ENCODE peak calls at places on chromosomes 1 and 21, in seven cellular contexts. R is HCT116, F is SK-N-SH, Q is H1, H is HepG2, S is GM12878, M is K562. P is an unnamed sample.

GRCh38 chr1:12244078-12244477 is 14.2 kb downstream of the VPS13D start:
- DNase-seq in R (no peak), F (peak), Q (no peak), H (no peak), S (no peak), M (peak), P (no peak)

GRCh38 chr1:172662464-172663109 is 3.7 kb downstream of the FASLG start:
- DNase-seq in R (no peak), F (peak), Q (no peak), H (no peak), S (peak), M (peak), P (peak)

GRCh38 chr1:148263128-148263905 is 111.2 kb upstream of the NBPF11 start:
- DNase-seq in R (peak), F (peak), Q (peak), H (peak), S (peak), M (peak), P (peak)

GRCh38 chr1:223052931-223053330 is 90.1 kb downstream of the TLR5 start:
- DNase-seq in R (no peak), F (no peak), Q (no peak), H (no peak), S (no peak), M (no peak), P (no peak)

GRCh38 chr21:44510109-44510507 is 29.9 kb downstream of the KRTAP10-1 start:
- DNase-seq in R (no peak), F (no peak), Q (no peak), H (no peak), S (no peak), M (no peak), P (no peak)

GRCh38 chr1:36420409-36420808 is 22.7 kb upstream of the LSM10 start:
- DNase-seq in R (no peak), F (no peak), Q (no peak), H (no peak), S (no peak), M (no peak), P (no peak)

GRCh38 chr1:171152533-171152932 is 32.6 kb upstream of the FMO2 start:
- DNase-seq in R (no peak), F (no peak), Q (no peak), H (no peak), S (no peak), M (no peak), P (no peak)

GRCh38 chr21:35075546-35075945 is 26.4 kb upstream of the RUNX1 start:
- DNase-seq in R (no peak), F (no peak), Q (no peak), H (no peak), S (no peak), M (no peak), P (no peak)

GRCh38 chr1:22710688-22711024 is at the start of gene EPHB2:
- DNase-seq in R (no peak), F (peak), Q (no peak), H (no peak), S (no peak), M (peak), P (peak)

GRCh38 chr1:113233441-113233840 is 156.9 kb upstream of the MAGI3 start:
- DNase-seq in R (no peak), F (no peak), Q (no peak), H (no peak), S (no peak), M (no peak), P (no peak)

DNA sequence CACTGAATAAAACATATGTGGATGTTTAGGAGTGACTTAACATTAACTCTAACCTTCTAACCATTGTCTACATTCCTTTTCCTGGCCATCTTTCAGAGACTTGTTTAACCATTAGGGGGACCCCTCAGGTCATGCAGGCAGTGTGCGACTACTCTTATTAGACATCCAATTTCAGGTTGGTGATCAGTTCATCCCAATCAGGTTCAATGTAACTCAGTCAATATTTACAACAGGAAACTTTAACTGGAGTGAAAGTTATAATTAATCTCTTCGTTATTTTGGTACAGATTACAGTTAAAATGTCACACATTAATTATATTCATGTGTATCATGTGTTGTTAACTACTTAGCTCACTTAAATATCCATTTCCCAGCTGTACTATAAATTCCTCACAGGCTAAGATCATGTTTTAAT is 68.8 kb upstream of the RGS1 start:
- DNase-seq in R (peak), F (peak), Q (no peak), H (peak), S (peak), M (peak), P (peak)
- TF ChIP-seq JUND in R (no peak), F (no peak), Q (no peak), H (no peak), S (no peak), M (no peak), P (no peak)

GRCh38 chr1:26290061-26290415 is 10.2 kb downstream of the SH3BGRL3 start:
- DNase-seq in R (no peak), F (no peak), Q (no peak), H (no peak), S (no peak), M (no peak), P (no peak)

GRCh38 chr1:26289158-26290059 is 9.5 kb downstream of the SH3BGRL3 start:
- DNase-seq in R (no peak), F (no peak), Q (no peak), H (no peak), S (no peak), M (no peak), P (no peak)

GRCh38 chr1:26291433-26291832 is 11.5 kb downstream of the SH3BGRL3 start:
- DNase-seq in R (no peak), F (no peak), Q (no peak), H (no peak), S (no peak), M (no peak), P (no peak)

GRCh38 chr1:26291939-26292338 is 12.1 kb downstream of the SH3BGRL3 start:
- DNase-seq in R (no peak), F (no peak), Q (no peak), H (no peak), S (no peak), M (no peak), P (no peak)

GRCh38 chr1:26290416-26291261 is 10.8 kb downstream of the SH3BGRL3 start:
- DNase-seq in R (no peak), F (peak), Q (no peak), H (no peak), S (no peak), M (no peak), P (no peak)
- TF ChIP-seq JUND in R (no peak), F (no peak), Q (no peak), H (no peak), S (no peak), M (no peak), P (no peak)

GRCh38 chr1:213986020-213986924 is 1.5 kb upstream of the PROX1 start:
- DNase-seq in R (no peak), F (no peak), Q (no peak), H (no peak), S (no peak), M (no peak), P (no peak)

GRCh38 chr1:213986925-213987250 is 885 bp upstream of the PROX1 start:
- DNase-seq in R (no peak), F (no peak), Q (no peak), H (no peak), S (no peak), M (no peak), P (no peak)

GRCh38 chr1:213987876-213988638 is at the start of gene PROX1:
- DNase-seq in R (no peak), F (peak), Q (no peak), H (peak), S (no peak), M (peak), P (peak)

GRCh38 chr1:213988639-213989070 is 882 bp downstream of the PROX1 start:
- DNase-seq in R (no peak), F (peak), Q (no peak), H (no peak), S (no peak), M (no peak), P (no peak)

GRCh38 chr1:213987422-213987875 is 324 bp upstream of the PROX1 start:
- DNase-seq in R (no peak), F (peak), Q (no peak), H (no peak), S (no peak), M (no peak), P (no peak)
- TF ChIP-seq JUND in R (no peak), F (no peak), Q (no peak), H (no peak), S (no peak), M (no peak), P (no peak)

GRCh38 chr1:18100493-18101063 is 7.0 kb upstream of the IGSF21 start:
- DNase-seq in R (peak), F (peak), Q (no peak), H (peak), S (peak), M (peak), P (peak)
- TF ChIP-seq JUND in R (no peak), F (no peak), Q (no peak), H (no peak), S (no peak), M (no peak), P (no peak)

GRCh38 chr1:95308276-95308675 is 74.3 kb downstream of the RWDD3 start:
- DNase-seq in R (no peak), F (no peak), Q (no peak), H (no peak), S (no peak), M (no peak), P (no peak)

GRCh38 chr1:95311006-95311405 is 77.0 kb downstream of the RWDD3 start:
- DNase-seq in R (no peak), F (peak), Q (no peak), H (no peak), S (no peak), M (no peak), P (no peak)

GRCh38 chr1:95312181-95312580 is 78.2 kb downstream of the RWDD3 start:
- DNase-seq in R (no peak), F (no peak), Q (no peak), H (no peak), S (no peak), M (no peak), P (no peak)

GRCh38 chr1:95311762-95312161 is 77.8 kb downstream of the RWDD3 start:
- DNase-seq in R (no peak), F (no peak), Q (no peak), H (no peak), S (no peak), M (no peak), P (no peak)

GRCh38 chr1:95309031-95309459 is 75.0 kb downstream of the RWDD3 start:
- DNase-seq in R (peak), F (peak), Q (no peak), H (peak), S (no peak), M (peak), P (peak)
- TF ChIP-seq JUND in R (no peak), F (no peak), Q (no peak), H (no peak), S (no peak), M (no peak), P (no peak)

DNA sequence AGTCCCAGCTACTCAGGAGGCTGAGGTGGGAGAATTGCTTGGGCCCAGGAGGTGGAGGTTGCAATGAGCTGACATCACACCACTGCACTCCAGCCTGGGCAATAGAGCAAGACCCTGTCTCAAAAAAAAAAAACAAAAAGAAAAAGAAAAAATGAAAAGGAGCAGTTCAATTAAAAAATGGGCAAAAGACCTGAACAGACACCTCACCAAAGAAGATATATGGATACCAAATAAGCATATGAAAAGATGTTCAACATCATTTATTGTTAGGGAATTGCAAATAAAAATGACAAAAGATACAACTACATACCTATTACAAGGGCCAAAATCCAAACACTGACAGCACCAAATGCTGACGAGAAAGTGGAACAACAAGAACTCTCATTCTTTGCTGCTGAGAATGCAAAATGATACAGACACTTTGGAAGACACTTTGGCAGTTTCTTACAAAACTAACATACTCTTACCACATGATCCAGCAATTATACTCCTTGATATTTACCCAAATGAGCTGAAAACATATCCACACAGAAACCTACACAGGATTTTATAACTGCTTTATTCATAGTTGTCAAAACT is 28.7 kb upstream of the ATP5PO start:
- DNase-seq in R (no peak), F (no peak), Q (no peak), H (no peak), S (no peak), M (no peak), P (no peak)
- TF ChIP-seq JUND in R (no peak), F (no peak), Q (no peak), H (no peak), S (no peak), M (no peak), P (no peak)

GRCh38 chr1:103084176-103084575 is 24.1 kb downstream of the COL11A1 start:
- DNase-seq in R (no peak), F (no peak), Q (no peak), H (no peak), S (no peak), M (no peak), P (no peak)
- TF ChIP-seq JUND in R (no peak), F (no peak), Q (no peak), H (no peak), S (no peak), M (no peak), P (no peak)

DNA sequence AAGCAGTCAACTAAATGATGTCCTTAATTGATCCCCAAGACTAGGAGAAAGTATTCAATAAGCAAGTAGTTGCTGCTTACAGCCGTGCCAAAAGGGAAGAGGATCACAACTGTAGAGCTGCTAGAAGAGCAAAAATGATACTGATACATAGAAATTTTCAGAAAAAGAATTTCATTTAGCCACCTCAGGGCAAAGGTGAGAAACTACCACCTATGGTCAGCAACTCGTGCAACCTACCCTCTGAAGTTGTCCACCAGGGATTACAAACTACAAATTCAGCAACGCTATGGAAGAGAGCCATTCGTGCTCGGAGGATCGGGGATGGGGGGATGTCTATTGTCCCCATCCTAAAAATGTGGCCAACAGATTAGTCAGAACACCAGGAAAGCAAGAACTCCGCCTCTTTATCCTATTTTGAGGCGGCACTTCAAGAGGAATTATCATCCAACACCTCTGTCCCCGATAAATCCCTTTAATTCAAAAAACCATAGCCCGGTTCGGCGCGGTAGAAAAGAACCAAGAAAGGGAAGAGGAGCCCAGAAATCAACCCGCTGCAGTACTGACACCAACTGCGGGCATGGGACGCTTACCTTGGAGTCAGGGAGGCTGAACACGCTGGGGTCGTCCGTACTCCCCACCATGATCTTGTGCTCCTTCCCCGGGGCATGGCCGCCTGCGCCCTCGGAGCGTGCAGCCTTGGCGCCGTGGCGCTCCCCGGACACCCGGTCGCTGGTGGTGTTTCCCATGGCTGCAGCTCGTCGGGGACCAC is 687 bp downstream of the PRKAB2 start:
- DNase-seq in R (no peak), F (peak), Q (no peak), H (no peak), S (no peak), M (peak), P (no peak)
- TF ChIP-seq JUND in R (no peak), F (no peak), Q (no peak), H (no peak), S (no peak), M (no peak), P (no peak)